ENCODE peak calls at places on chromosomes 12 and 14, in six cellular contexts. One of them, this sample, is unnamed. For H3K4me1, the result is how much of the 10 kb centered on the place peaks cover.

GRCh38 chr14:35247777-35248475 is 44.3 kb upstream of the PSMA6 start:
- DNase-seq in thyroid gland: no peak
- DNase-seq in endothelial cell of umbilical vein: no peak
- DNase-seq in lung: no peak
- DNase-seq in ovary: no peak
- DNase-seq in fibroblast of lung: peak
- DNase-seq in this sample: no peak

GRCh38 chr12:8048906-8049305 is 16.4 kb downstream of the FOXJ2 start:
- DNase-seq in thyroid gland: no peak
- DNase-seq in endothelial cell of umbilical vein: no peak
- DNase-seq in lung: no peak
- DNase-seq in ovary: no peak
- DNase-seq in fibroblast of lung: no peak
- DNase-seq in this sample: no peak

GRCh38 chr12:1320021-1320420 is 274.4 kb downstream of the FBXL14 start:
- DNase-seq in thyroid gland: no peak
- DNase-seq in endothelial cell of umbilical vein: no peak
- DNase-seq in lung: no peak
- DNase-seq in ovary: no peak
- DNase-seq in fibroblast of lung: no peak
- DNase-seq in this sample: no peak

GRCh38 chr14:50045039-50045711 is 71.2 kb downstream of the VCPKMT start:
- DNase-seq in thyroid gland: peak
- DNase-seq in endothelial cell of umbilical vein: peak
- DNase-seq in lung: peak
- DNase-seq in ovary: peak
- DNase-seq in fibroblast of lung: peak
- DNase-seq in this sample: peak

GRCh38 chr14:49508124-49508523 is 78.1 kb downstream of the RPS29 start:
- DNase-seq in thyroid gland: no peak
- DNase-seq in endothelial cell of umbilical vein: no peak
- DNase-seq in lung: no peak
- DNase-seq in ovary: no peak
- DNase-seq in fibroblast of lung: peak
- DNase-seq in this sample: no peak

GRCh38 chr14:74888164-74889158 is 6.7 kb downstream of the DLST start:
- DNase-seq in thyroid gland: no peak
- DNase-seq in endothelial cell of umbilical vein: no peak
- DNase-seq in lung: no peak
- DNase-seq in ovary: no peak
- DNase-seq in fibroblast of lung: peak
- DNase-seq in this sample: no peak

GRCh38 chr12:77325505-77325904 is 260.1 kb upstream of the E2F7 start:
- DNase-seq in thyroid gland: no peak
- DNase-seq in endothelial cell of umbilical vein: no peak
- DNase-seq in lung: no peak
- DNase-seq in ovary: peak
- DNase-seq in fibroblast of lung: no peak
- DNase-seq in this sample: no peak

GRCh38 chr14:35414365-35414764 is 9.8 kb upstream of the NFKBIA start:
- DNase-seq in thyroid gland: no peak
- DNase-seq in endothelial cell of umbilical vein: peak
- DNase-seq in lung: no peak
- DNase-seq in ovary: no peak
- DNase-seq in fibroblast of lung: peak
- DNase-seq in this sample: no peak

DNA sequence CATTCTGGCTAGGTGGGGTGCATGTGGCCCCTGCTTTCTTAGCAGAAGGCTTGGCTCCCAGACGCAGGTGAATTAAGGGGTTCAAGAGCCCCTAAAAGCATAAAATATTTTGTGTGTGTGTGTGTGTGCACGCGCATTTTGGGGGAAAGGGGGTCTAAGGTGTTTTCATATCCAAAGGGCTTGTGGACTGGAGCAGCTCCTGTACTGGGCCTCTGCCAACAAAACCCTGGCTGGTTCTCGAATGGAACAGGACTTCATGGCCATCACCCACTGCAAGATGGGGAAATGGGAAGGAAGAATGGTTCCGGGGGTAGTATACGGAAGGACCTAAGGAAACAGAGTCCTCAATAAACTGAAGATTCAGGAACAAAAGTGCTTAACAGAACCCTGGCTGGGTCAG is 3.9 kb upstream of the ATN1 start:
- DNase-seq in thyroid gland: no peak
- DNase-seq in endothelial cell of umbilical vein: no peak
- DNase-seq in lung: no peak
- DNase-seq in ovary: peak
- DNase-seq in fibroblast of lung: no peak
- DNase-seq in this sample: peak
- H3K4me1 ChIP-seq in thyroid gland: under half
- H3K4me1 ChIP-seq in endothelial cell of umbilical vein: under half
- H3K4me1 ChIP-seq in lung: under half
- H3K4me1 ChIP-seq in ovary: under half
- H3K4me1 ChIP-seq in fibroblast of lung: under half
- H3K4me1 ChIP-seq in this sample: under half

DNA sequence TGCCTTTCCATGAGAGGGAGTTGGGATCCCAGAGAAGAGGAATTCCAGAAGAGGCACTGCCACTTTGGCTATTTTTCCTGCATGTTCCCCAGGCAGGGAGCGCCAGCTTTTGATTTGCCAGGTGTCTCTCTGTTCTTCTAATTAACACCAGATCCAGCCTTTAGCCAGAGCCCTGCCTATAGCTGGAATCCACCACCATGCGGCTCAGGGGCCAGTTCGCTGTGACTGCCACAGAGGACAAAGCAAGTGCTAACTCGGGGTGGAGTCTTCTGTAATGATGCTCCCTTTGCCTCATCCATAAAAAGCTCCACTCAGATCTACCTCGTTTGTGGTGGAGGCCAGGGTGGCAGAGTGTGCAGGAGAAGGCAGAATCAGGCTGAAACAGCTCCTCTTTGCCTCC is 17.9 kb upstream of the CTDSP2 start:
- DNase-seq in thyroid gland: no peak
- DNase-seq in endothelial cell of umbilical vein: no peak
- DNase-seq in lung: no peak
- DNase-seq in ovary: no peak
- DNase-seq in fibroblast of lung: peak
- DNase-seq in this sample: no peak
- TF ChIP-seq CTCF in thyroid gland: no peak
- TF ChIP-seq CTCF in endothelial cell of umbilical vein: no peak
- TF ChIP-seq CTCF in lung: no peak
- TF ChIP-seq CTCF in ovary: no peak
- TF ChIP-seq CTCF in fibroblast of lung: no peak
- TF ChIP-seq CTCF in this sample: no peak

GRCh38 chr14:32453857-32454810 is 125.0 kb downstream of the AKAP6 start:
- DNase-seq in thyroid gland: no peak
- DNase-seq in endothelial cell of umbilical vein: no peak
- DNase-seq in lung: no peak
- DNase-seq in ovary: no peak
- DNase-seq in fibroblast of lung: no peak
- DNase-seq in this sample: no peak

GRCh38 chr14:32444262-32444661 is 115.2 kb downstream of the AKAP6 start:
- DNase-seq in thyroid gland: no peak
- DNase-seq in endothelial cell of umbilical vein: no peak
- DNase-seq in lung: no peak
- DNase-seq in ovary: no peak
- DNase-seq in fibroblast of lung: no peak
- DNase-seq in this sample: no peak

GRCh38 chr14:32450919-32451675 is 122.0 kb downstream of the AKAP6 start:
- DNase-seq in thyroid gland: no peak
- DNase-seq in endothelial cell of umbilical vein: no peak
- DNase-seq in lung: no peak
- DNase-seq in ovary: no peak
- DNase-seq in fibroblast of lung: no peak
- DNase-seq in this sample: no peak

GRCh38 chr14:32449640-32450039 is 120.5 kb downstream of the AKAP6 start:
- DNase-seq in thyroid gland: no peak
- DNase-seq in endothelial cell of umbilical vein: no peak
- DNase-seq in lung: no peak
- DNase-seq in ovary: no peak
- DNase-seq in fibroblast of lung: no peak
- DNase-seq in this sample: no peak
- H3K4me1 ChIP-seq in thyroid gland: under half
- H3K4me1 ChIP-seq in endothelial cell of umbilical vein: under half
- H3K4me1 ChIP-seq in lung: under half
- H3K4me1 ChIP-seq in ovary: under half
- H3K4me1 ChIP-seq in fibroblast of lung: under half
- H3K4me1 ChIP-seq in this sample: under half

DNA sequence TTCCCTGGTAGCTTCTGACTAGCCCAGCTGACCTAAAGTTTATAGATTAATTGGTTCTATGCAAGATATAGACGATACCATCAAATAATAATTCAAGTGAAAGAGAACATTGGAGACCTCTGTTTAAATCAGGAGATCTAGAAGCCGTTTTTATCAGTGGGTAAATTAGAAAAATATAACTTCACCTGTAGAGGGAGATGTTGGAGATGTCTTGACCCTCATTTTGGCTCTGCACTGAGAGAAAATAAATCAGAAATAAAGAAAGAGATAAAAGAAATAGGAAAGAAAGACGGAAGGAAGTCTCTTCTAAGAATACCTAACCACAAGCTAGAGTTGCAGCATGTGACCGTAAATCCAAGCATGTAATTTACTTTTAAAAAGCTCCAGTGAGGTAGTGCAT is 684.5 kb downstream of the C12orf50 start:
- DNase-seq in thyroid gland: no peak
- DNase-seq in endothelial cell of umbilical vein: no peak
- DNase-seq in lung: no peak
- DNase-seq in ovary: no peak
- DNase-seq in fibroblast of lung: no peak
- DNase-seq in this sample: no peak
- TF ChIP-seq CTCF in thyroid gland: no peak
- TF ChIP-seq CTCF in endothelial cell of umbilical vein: no peak
- TF ChIP-seq CTCF in lung: no peak
- TF ChIP-seq CTCF in ovary: no peak
- TF ChIP-seq CTCF in fibroblast of lung: peak
- TF ChIP-seq CTCF in this sample: no peak

GRCh38 chr12:15721716-15722115 is 67.5 kb downstream of the EPS8 start:
- DNase-seq in thyroid gland: no peak
- DNase-seq in endothelial cell of umbilical vein: no peak
- DNase-seq in lung: no peak
- DNase-seq in ovary: no peak
- DNase-seq in fibroblast of lung: peak
- DNase-seq in this sample: no peak

GRCh38 chr12:15717940-15718567 is 71.1 kb downstream of the EPS8 start:
- DNase-seq in thyroid gland: no peak
- DNase-seq in endothelial cell of umbilical vein: peak
- DNase-seq in lung: no peak
- DNase-seq in ovary: no peak
- DNase-seq in fibroblast of lung: no peak
- DNase-seq in this sample: no peak

GRCh38 chr12:15716566-15716965 is 72.6 kb downstream of the EPS8 start:
- DNase-seq in thyroid gland: no peak
- DNase-seq in endothelial cell of umbilical vein: no peak
- DNase-seq in lung: no peak
- DNase-seq in ovary: no peak
- DNase-seq in fibroblast of lung: no peak
- DNase-seq in this sample: no peak

GRCh38 chr12:15720299-15720698 is 68.9 kb downstream of the EPS8 start:
- DNase-seq in thyroid gland: no peak
- DNase-seq in endothelial cell of umbilical vein: no peak
- DNase-seq in lung: no peak
- DNase-seq in ovary: no peak
- DNase-seq in fibroblast of lung: no peak
- DNase-seq in this sample: no peak

DNA sequence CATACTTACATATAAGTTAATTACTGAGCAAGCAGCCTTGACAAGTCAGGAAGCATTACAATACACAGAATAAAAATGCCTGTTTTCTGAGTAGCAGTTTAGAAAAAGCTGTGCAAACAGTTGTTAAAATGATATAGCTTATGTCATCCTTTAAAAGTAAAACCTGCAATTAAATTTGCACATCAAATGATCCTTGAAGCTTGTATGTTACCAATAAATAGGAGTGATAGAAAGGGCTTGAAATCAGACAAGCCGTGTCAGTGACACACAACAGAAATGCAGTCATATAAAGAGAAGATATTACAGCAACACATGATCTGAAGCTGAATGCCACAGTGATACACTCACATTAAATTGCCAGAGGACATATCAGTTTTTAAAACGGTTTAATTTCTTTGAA is 70.0 kb downstream of the EPS8 start:
- DNase-seq in thyroid gland: no peak
- DNase-seq in endothelial cell of umbilical vein: peak
- DNase-seq in lung: no peak
- DNase-seq in ovary: no peak
- DNase-seq in fibroblast of lung: no peak
- DNase-seq in this sample: no peak
- H3K4me1 ChIP-seq in thyroid gland: under half
- H3K4me1 ChIP-seq in endothelial cell of umbilical vein: under half
- H3K4me1 ChIP-seq in lung: under half
- H3K4me1 ChIP-seq in ovary: under half
- H3K4me1 ChIP-seq in fibroblast of lung: under half
- H3K4me1 ChIP-seq in this sample: under half

GRCh38 chr12:132245521-132246101 is 83.8 kb downstream of the GALNT9 start:
- DNase-seq in thyroid gland: no peak
- DNase-seq in endothelial cell of umbilical vein: no peak
- DNase-seq in lung: no peak
- DNase-seq in ovary: no peak
- DNase-seq in fibroblast of lung: no peak
- DNase-seq in this sample: no peak

GRCh38 chr12:132244724-132245295 is 84.6 kb downstream of the GALNT9 start:
- DNase-seq in thyroid gland: no peak
- DNase-seq in endothelial cell of umbilical vein: no peak
- DNase-seq in lung: no peak
- DNase-seq in ovary: no peak
- DNase-seq in fibroblast of lung: no peak
- DNase-seq in this sample: no peak

GRCh38 chr12:132246997-132247717 is 82.2 kb downstream of the GALNT9 start:
- DNase-seq in thyroid gland: no peak
- DNase-seq in endothelial cell of umbilical vein: no peak
- DNase-seq in lung: no peak
- DNase-seq in ovary: no peak
- DNase-seq in fibroblast of lung: no peak
- DNase-seq in this sample: no peak

GRCh38 chr12:132239796-132240668 is 89.4 kb downstream of the GALNT9 start:
- DNase-seq in thyroid gland: no peak
- DNase-seq in endothelial cell of umbilical vein: no peak
- DNase-seq in lung: no peak
- DNase-seq in ovary: no peak
- DNase-seq in fibroblast of lung: no peak
- DNase-seq in this sample: no peak

GRCh38 chr12:132243596-132244289 is 85.6 kb downstream of the GALNT9 start:
- DNase-seq in thyroid gland: peak
- DNase-seq in endothelial cell of umbilical vein: no peak
- DNase-seq in lung: no peak
- DNase-seq in ovary: no peak
- DNase-seq in fibroblast of lung: no peak
- DNase-seq in this sample: no peak
- TF ChIP-seq CTCF in thyroid gland: no peak
- TF ChIP-seq CTCF in endothelial cell of umbilical vein: no peak
- TF ChIP-seq CTCF in lung: no peak
- TF ChIP-seq CTCF in ovary: no peak
- TF ChIP-seq CTCF in fibroblast of lung: no peak
- TF ChIP-seq CTCF in this sample: no peak